ENCODE peak calls at places on chromosomes 11 and 22, in eight cellular contexts. One of them, this sample, is unnamed.

GRCh38 chr11:80782135-80782885 is 1341.5 kb upstream of the TENM4 start:
- DNase-seq in brain microvascular endothelial cell: no peak
- DNase-seq in foreskin fibroblast: no peak
- DNase-seq in astrocyte: no peak
- DNase-seq in endothelial cell: no peak
- DNase-seq in esophagus squamous epithelium: no peak
- DNase-seq in foreskin keratinocyte: no peak
- DNase-seq in A549: no peak
- DNase-seq in this sample: no peak

GRCh38 chr11:58222730-58223129 is 6.0 kb downstream of the OR10Q1 start:
- DNase-seq in brain microvascular endothelial cell: no peak
- DNase-seq in foreskin fibroblast: no peak
- DNase-seq in astrocyte: no peak
- DNase-seq in endothelial cell: no peak
- DNase-seq in esophagus squamous epithelium: no peak
- DNase-seq in foreskin keratinocyte: peak; percentile 70
- DNase-seq in A549: no peak
- DNase-seq in this sample: no peak

GRCh38 chr11:105910095-105910715 is 111.8 kb downstream of the MSANTD4 start:
- DNase-seq in brain microvascular endothelial cell: no peak
- DNase-seq in foreskin fibroblast: no peak
- DNase-seq in astrocyte: peak; percentile 66
- DNase-seq in endothelial cell: no peak
- DNase-seq in esophagus squamous epithelium: no peak
- DNase-seq in foreskin keratinocyte: peak; percentile 37
- DNase-seq in A549: no peak
- DNase-seq in this sample: no peak

GRCh38 chr11:116044520-116044919 is 540.3 kb upstream of the CADM1 start:
- DNase-seq in brain microvascular endothelial cell: no peak
- DNase-seq in foreskin fibroblast: no peak
- DNase-seq in astrocyte: no peak
- DNase-seq in endothelial cell: no peak
- DNase-seq in esophagus squamous epithelium: no peak
- DNase-seq in foreskin keratinocyte: no peak
- DNase-seq in A549: no peak
- DNase-seq in this sample: no peak

GRCh38 chr11:1469287-1469910 is 17.2 kb downstream of the MOB2 start:
- DNase-seq in brain microvascular endothelial cell: no peak
- DNase-seq in foreskin fibroblast: no peak
- DNase-seq in astrocyte: no peak
- DNase-seq in endothelial cell: no peak
- DNase-seq in esophagus squamous epithelium: no peak
- DNase-seq in foreskin keratinocyte: no peak
- DNase-seq in A549: no peak
- DNase-seq in this sample: no peak

GRCh38 chr22:40499187-40499753 is 128.9 kb downstream of the SGSM3 start:
- DNase-seq in brain microvascular endothelial cell: peak; percentile 97
- DNase-seq in foreskin fibroblast: peak; percentile 94
- DNase-seq in astrocyte: peak; percentile 99
- DNase-seq in endothelial cell: no peak
- DNase-seq in esophagus squamous epithelium: no peak
- DNase-seq in foreskin keratinocyte: peak; percentile 89
- DNase-seq in A549: peak; percentile 89
- DNase-seq in this sample: peak; percentile 81

GRCh38 chr11:118572914-118573550 is 823 bp downstream of the ARCN1 start:
- DNase-seq in brain microvascular endothelial cell: peak; percentile 62
- DNase-seq in foreskin fibroblast: no peak
- DNase-seq in astrocyte: peak; percentile 49
- DNase-seq in endothelial cell: no peak
- DNase-seq in esophagus squamous epithelium: no peak
- DNase-seq in foreskin keratinocyte: no peak
- DNase-seq in A549: peak; percentile 29
- DNase-seq in this sample: no peak

GRCh38 chr22:39486951-39487825 is 14.9 kb upstream of the MIEF1 start:
- DNase-seq in brain microvascular endothelial cell: no peak
- DNase-seq in foreskin fibroblast: no peak
- DNase-seq in astrocyte: no peak
- DNase-seq in endothelial cell: no peak
- DNase-seq in esophagus squamous epithelium: no peak
- DNase-seq in foreskin keratinocyte: no peak
- DNase-seq in A549: no peak
- DNase-seq in this sample: no peak

GRCh38 chr11:61777234-61778090 is 14.9 kb downstream of the TMEM258 start:
- DNase-seq in brain microvascular endothelial cell: no peak
- DNase-seq in foreskin fibroblast: no peak
- DNase-seq in astrocyte: no peak
- DNase-seq in endothelial cell: no peak
- DNase-seq in esophagus squamous epithelium: no peak
- DNase-seq in foreskin keratinocyte: no peak
- DNase-seq in A549: no peak
- DNase-seq in this sample: no peak
- TF ChIP-seq CTCF in brain microvascular endothelial cell: no peak
- TF ChIP-seq CTCF in foreskin fibroblast: no peak
- TF ChIP-seq CTCF in astrocyte: no peak
- TF ChIP-seq CTCF in endothelial cell: no peak
- TF ChIP-seq CTCF in esophagus squamous epithelium: no peak
- TF ChIP-seq CTCF in foreskin keratinocyte: no peak
- TF ChIP-seq CTCF in A549: no peak
- TF ChIP-seq CTCF in this sample: no peak

GRCh38 chr11:130314749-130315285 is at the start of gene ZBTB44:
- DNase-seq in brain microvascular endothelial cell: peak; percentile 81
- DNase-seq in foreskin fibroblast: peak; percentile 79
- DNase-seq in astrocyte: peak; percentile 68
- DNase-seq in endothelial cell: peak; percentile 91
- DNase-seq in esophagus squamous epithelium: peak; percentile 73
- DNase-seq in foreskin keratinocyte: peak; percentile 52
- DNase-seq in A549: peak; percentile 87
- DNase-seq in this sample: peak; percentile 77

GRCh38 chr11:130314184-130314748 is 451 bp downstream of the ZBTB44 start:
- DNase-seq in brain microvascular endothelial cell: peak; percentile 15
- DNase-seq in foreskin fibroblast: peak; percentile 39
- DNase-seq in astrocyte: no peak
- DNase-seq in endothelial cell: peak; percentile 63
- DNase-seq in esophagus squamous epithelium: peak; percentile 2
- DNase-seq in foreskin keratinocyte: peak; percentile 27
- DNase-seq in A549: no peak
- DNase-seq in this sample: no peak

GRCh38 chr11:130318031-130318673 is 3.4 kb upstream of the ZBTB44 start:
- DNase-seq in brain microvascular endothelial cell: no peak
- DNase-seq in foreskin fibroblast: no peak
- DNase-seq in astrocyte: no peak
- DNase-seq in endothelial cell: no peak
- DNase-seq in esophagus squamous epithelium: no peak
- DNase-seq in foreskin keratinocyte: no peak
- DNase-seq in A549: no peak
- DNase-seq in this sample: no peak

GRCh38 chr11:130313383-130314183 is 1.1 kb downstream of the ZBTB44 start:
- DNase-seq in brain microvascular endothelial cell: no peak
- DNase-seq in foreskin fibroblast: no peak
- DNase-seq in astrocyte: no peak
- DNase-seq in endothelial cell: no peak
- DNase-seq in esophagus squamous epithelium: no peak
- DNase-seq in foreskin keratinocyte: peak; percentile 16
- DNase-seq in A549: no peak
- DNase-seq in this sample: no peak

DNA sequence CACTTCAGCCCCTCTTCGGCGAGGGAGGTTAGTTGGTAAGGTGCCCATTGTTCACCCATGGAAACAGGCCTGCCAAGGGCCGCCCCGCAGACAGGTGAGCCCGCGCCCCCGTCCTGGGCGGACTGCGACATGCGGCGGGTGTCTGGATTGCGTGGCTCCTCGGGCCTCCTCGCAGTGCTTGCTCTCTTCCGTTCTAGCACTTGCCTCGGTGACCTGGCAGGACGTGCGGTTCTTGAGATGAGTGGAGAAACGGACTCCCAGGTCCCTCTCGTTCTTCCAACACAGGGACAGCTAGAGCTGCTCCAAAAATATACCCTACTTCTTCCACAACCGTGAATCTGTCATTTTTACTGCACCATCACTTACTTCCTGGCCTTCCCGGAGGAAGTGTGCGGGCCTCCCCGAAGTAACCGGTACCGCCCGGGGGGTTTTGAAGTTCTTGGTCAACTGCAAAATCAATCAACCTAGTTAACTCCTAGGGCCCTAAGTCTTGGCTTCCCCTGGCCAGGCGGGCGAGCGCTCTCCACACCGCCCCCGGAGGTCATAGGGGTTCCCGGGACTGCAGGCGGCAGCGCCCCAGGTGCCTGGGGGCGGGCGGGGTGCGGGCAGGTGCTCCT is 745 bp upstream of the ZBTB44 start:
- DNase-seq in brain microvascular endothelial cell: no peak
- DNase-seq in foreskin fibroblast: no peak
- DNase-seq in astrocyte: no peak
- DNase-seq in endothelial cell: peak; percentile 31
- DNase-seq in esophagus squamous epithelium: peak; percentile 3
- DNase-seq in foreskin keratinocyte: no peak
- DNase-seq in A549: no peak
- DNase-seq in this sample: no peak
- TF ChIP-seq CTCF in brain microvascular endothelial cell: no peak
- TF ChIP-seq CTCF in foreskin fibroblast: no peak
- TF ChIP-seq CTCF in astrocyte: no peak
- TF ChIP-seq CTCF in endothelial cell: no peak
- TF ChIP-seq CTCF in esophagus squamous epithelium: no peak
- TF ChIP-seq CTCF in foreskin keratinocyte: no peak
- TF ChIP-seq CTCF in A549: no peak
- TF ChIP-seq CTCF in this sample: no peak

DNA sequence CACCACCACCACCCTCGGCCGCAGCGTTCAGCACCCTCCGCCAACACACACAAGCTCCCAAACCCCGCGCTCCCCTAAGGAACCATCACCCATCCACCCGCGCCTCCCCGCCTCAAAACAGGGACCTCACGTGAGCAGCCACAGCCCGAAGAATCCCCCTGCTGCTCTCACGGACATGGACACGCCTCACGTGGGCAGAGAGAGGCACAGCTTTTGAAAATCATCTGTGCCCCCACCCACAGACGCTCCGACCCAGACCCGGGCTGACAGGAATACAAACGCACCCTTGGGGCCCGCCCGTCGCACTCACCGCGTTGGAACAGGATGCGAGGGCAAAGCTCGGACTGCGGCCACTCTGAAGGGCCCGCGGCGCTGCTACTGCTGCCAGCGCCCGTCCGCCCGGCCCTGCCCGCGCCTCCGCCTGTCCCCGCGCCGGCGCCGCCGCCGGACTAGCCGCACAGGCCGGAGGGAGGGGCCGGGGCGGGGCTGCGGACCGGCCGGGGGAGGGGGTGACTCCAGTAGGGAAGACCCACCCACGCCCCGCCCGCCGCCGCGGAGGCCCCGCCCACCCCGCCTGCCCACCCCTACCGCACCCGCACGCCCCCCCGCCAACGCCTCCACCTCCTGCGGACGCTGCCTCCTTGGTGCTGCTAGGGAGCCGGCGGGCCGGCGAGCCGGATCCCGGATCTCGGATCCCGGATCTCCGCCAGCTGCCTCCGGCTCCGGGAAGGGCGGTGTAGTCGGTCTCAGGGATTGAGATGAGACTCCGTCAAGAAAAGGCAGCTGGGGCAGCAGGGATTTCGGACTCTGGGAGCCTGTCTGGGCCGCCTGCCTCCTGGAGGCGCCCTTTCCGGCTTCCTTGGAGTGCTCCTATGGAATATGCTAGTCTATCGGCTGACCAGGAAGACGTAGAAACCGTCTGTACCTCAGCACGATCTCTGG is at the start of gene TRIM3:
- DNase-seq in brain microvascular endothelial cell: peak; percentile 85
- DNase-seq in foreskin fibroblast: peak; percentile 86
- DNase-seq in astrocyte: peak; percentile 72
- DNase-seq in endothelial cell: peak; percentile 91
- DNase-seq in esophagus squamous epithelium: peak; percentile 55
- DNase-seq in foreskin keratinocyte: peak; percentile 51
- DNase-seq in A549: peak; percentile 82
- DNase-seq in this sample: peak; percentile 78
- TF ChIP-seq CTCF in brain microvascular endothelial cell: peak; percentile 62
- TF ChIP-seq CTCF in foreskin fibroblast: peak; percentile 56
- TF ChIP-seq CTCF in astrocyte: peak; percentile 25
- TF ChIP-seq CTCF in endothelial cell: no peak
- TF ChIP-seq CTCF in esophagus squamous epithelium: peak; percentile 4
- TF ChIP-seq CTCF in foreskin keratinocyte: peak; percentile 58
- TF ChIP-seq CTCF in A549: peak; percentile 45
- TF ChIP-seq CTCF in this sample: peak; percentile 59

GRCh38 chr11:75344186-75344585 is 7.3 kb downstream of the ARRB1 start:
- DNase-seq in brain microvascular endothelial cell: no peak
- DNase-seq in foreskin fibroblast: no peak
- DNase-seq in astrocyte: no peak
- DNase-seq in endothelial cell: no peak
- DNase-seq in esophagus squamous epithelium: no peak
- DNase-seq in foreskin keratinocyte: no peak
- DNase-seq in A549: no peak
- DNase-seq in this sample: no peak

GRCh38 chr11:75341583-75341982 is 9.9 kb downstream of the ARRB1 start:
- DNase-seq in brain microvascular endothelial cell: no peak
- DNase-seq in foreskin fibroblast: no peak
- DNase-seq in astrocyte: no peak
- DNase-seq in endothelial cell: no peak
- DNase-seq in esophagus squamous epithelium: no peak
- DNase-seq in foreskin keratinocyte: no peak
- DNase-seq in A549: no peak
- DNase-seq in this sample: no peak

GRCh38 chr11:75342231-75342918 is 9.1 kb downstream of the ARRB1 start:
- DNase-seq in brain microvascular endothelial cell: no peak
- DNase-seq in foreskin fibroblast: no peak
- DNase-seq in astrocyte: no peak
- DNase-seq in endothelial cell: no peak
- DNase-seq in esophagus squamous epithelium: no peak
- DNase-seq in foreskin keratinocyte: no peak
- DNase-seq in A549: no peak
- DNase-seq in this sample: no peak

GRCh38 chr11:75344761-75345454 is 6.6 kb downstream of the ARRB1 start:
- DNase-seq in brain microvascular endothelial cell: no peak
- DNase-seq in foreskin fibroblast: no peak
- DNase-seq in astrocyte: no peak
- DNase-seq in endothelial cell: no peak
- DNase-seq in esophagus squamous epithelium: no peak
- DNase-seq in foreskin keratinocyte: no peak
- DNase-seq in A549: no peak
- DNase-seq in this sample: no peak

DNA sequence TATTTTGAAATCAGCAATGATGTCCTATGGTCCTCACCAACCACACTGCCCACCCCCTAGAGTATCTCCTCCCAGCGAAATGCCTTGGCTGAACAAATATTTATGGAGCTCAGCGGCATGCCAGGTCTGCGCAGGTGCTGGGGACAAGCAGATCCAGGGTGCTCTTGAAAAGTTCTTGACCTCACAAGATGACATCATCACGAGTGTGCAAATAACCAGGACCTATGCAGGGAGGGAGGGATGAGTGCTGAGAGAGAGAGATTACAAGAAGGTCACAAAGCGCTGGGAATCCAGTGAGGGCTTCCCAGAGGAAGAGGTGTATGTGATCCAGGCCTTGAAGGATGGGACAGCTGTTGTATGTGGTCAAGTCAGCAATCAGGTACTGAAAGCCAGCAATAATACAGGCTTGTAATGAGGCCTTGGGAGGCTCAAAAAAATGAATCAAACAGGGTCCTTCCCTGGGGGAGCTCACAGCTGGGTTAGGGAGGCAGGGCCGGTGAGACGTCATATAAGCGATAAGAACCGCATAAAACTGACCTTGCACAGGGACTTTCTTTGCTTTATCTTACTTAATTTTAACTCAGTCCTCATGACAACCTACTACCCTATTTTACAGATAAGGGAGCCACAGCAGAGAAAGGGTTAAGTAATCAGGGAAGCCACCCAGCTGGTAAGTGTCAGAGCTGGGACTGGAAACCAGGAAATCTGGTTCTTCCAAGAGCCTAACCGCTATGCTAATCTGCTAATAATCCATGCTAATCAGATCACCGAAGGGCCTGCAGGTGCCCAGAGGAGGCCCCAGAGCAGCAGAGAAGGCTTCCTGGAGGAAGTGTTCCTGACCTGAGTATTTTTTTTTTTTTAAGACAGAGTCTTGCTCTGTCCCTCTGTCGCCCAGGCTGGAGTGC is 8.2 kb downstream of the ARRB1 start:
- DNase-seq in brain microvascular endothelial cell: no peak
- DNase-seq in foreskin fibroblast: no peak
- DNase-seq in astrocyte: peak; percentile 30
- DNase-seq in endothelial cell: no peak
- DNase-seq in esophagus squamous epithelium: no peak
- DNase-seq in foreskin keratinocyte: no peak
- DNase-seq in A549: peak; percentile 94
- DNase-seq in this sample: no peak
- TF ChIP-seq CTCF in brain microvascular endothelial cell: no peak
- TF ChIP-seq CTCF in foreskin fibroblast: no peak
- TF ChIP-seq CTCF in astrocyte: no peak
- TF ChIP-seq CTCF in endothelial cell: no peak
- TF ChIP-seq CTCF in esophagus squamous epithelium: no peak
- TF ChIP-seq CTCF in foreskin keratinocyte: no peak
- TF ChIP-seq CTCF in A549: no peak
- TF ChIP-seq CTCF in this sample: no peak